ENCODE peak calls at places on chromosomes 16 and 17, in four cellular contexts. Z, O, X and B are unnamed samples.

GRCh38 chr16:5791011-5791410 is 693.4 kb upstream of the EEF2KMT start:
- DNase-seq in Z (peak; percentile 55), O (no peak), X (no peak), B (no peak)

GRCh38 chr16:50473375-50473945 is 74.7 kb upstream of the NKD1 start:
- DNase-seq in Z (peak; percentile 6), O (no peak), X (no peak), B (no peak)

GRCh38 chr17:77164483-77165030 is 23.8 kb downstream of the SEC14L1 start:
- DNase-seq in Z (peak; percentile 47), O (peak; percentile 78), X (no peak), B (no peak)

GRCh38 chr16:83002351-83003334 is 375.9 kb downstream of the CDH13 start:
- DNase-seq in X (no peak), O (peak; percentile 37), Z (peak; percentile 56), B (no peak)

GRCh38 chr17:78131172-78132085 is 858 bp downstream of the TMC8 start:
- DNase-seq in O (no peak), X (peak; percentile 51), Z (no peak), B (peak; percentile 60)

GRCh38 chr17:6448473-6448872 is 4.2 kb downstream of the PIMREG start:
- DNase-seq in X (no peak), Z (no peak), O (no peak), B (no peak)

GRCh38 chr17:27239046-27239445 is 54.9 kb upstream of the WSB1 start:
- DNase-seq in O (no peak), X (no peak), Z (no peak), B (peak; percentile 64)

GRCh38 chr17:75289832-75290337 is 652 bp upstream of the SLC25A19 start:
- DNase-seq in Z (no peak), O (peak; percentile 69), X (peak; percentile 57), B (no peak)

GRCh38 chr16:1532771-1533170 is 695 bp upstream of the TMEM204 start:
- DNase-seq in O (no peak), X (no peak), Z (no peak), B (no peak)

GRCh38 chr17:77445908-77446535 is 305.3 kb downstream of the SEC14L1 start:
- DNase-seq in Z (peak; percentile 44), O (no peak), X (peak; percentile 79), B (no peak)

GRCh38 chr17:58513391-58513912 is 986 bp downstream of the MTMR4 start:
- DNase-seq in Z (no peak), X (no peak), O (no peak), B (peak; percentile 62)

GRCh38 chr17:80847506-80848230 is 144.0 kb upstream of the CHMP6 start:
- DNase-seq in O (no peak), X (peak; percentile 74), Z (no peak), B (no peak)

GRCh38 chr17:38898291-38898679 is 27.1 kb upstream of the LASP1NB start:
- DNase-seq in O (no peak), Z (no peak), X (no peak), B (no peak)

GRCh38 chr17:7852919-7853692 is 1.8 kb upstream of the TMEM88 start:
- DNase-seq in X (no peak), O (no peak), Z (no peak), B (no peak)

GRCh38 chr16:84247341-84247740 is 7.5 kb upstream of the KCNG4 start:
- DNase-seq in Z (no peak), O (no peak), X (no peak), B (no peak)

GRCh38 chr16:62068747-62069146 is 32.5 kb upstream of the CDH8 start:
- DNase-seq in Z (no peak), X (no peak), O (no peak), B (no peak)

GRCh38 chr16:72224260-72224768 is 52.4 kb upstream of the PMFBP1 start:
- DNase-seq in X (no peak), Z (no peak), O (no peak), B (no peak)

GRCh38 chr16:64182985-64183384 is 938.9 kb downstream of the CDH11 start:
- DNase-seq in O (peak; percentile 14), Z (no peak), X (no peak), B (no peak)

GRCh38 chr17:27241346-27241946 is 52.5 kb upstream of the WSB1 start:
- DNase-seq in O (no peak), Z (peak; percentile 45), X (no peak), B (peak; percentile 39)

GRCh38 chr17:15263206-15263579 is 1.9 kb downstream of the PMP22 start:
- DNase-seq in X (peak; percentile 82), Z (peak; percentile 86), O (peak; percentile 88), B (no peak)

GRCh38 chr16:1455190-1456171 is 11.1 kb upstream of the CCDC154 start:
- DNase-seq in O (no peak), Z (no peak), X (no peak), B (no peak)

GRCh38 chr17:8488931-8489330 is 53.2 kb downstream of the NDEL1 start:
- DNase-seq in O (peak; percentile 80), Z (peak; percentile 98), X (no peak), B (no peak)

GRCh38 chr17:246226-246625 is 64.8 kb upstream of the DOC2B start:
- DNase-seq in O (no peak), Z (no peak), X (no peak), B (no peak)

GRCh38 chr16:26195225-26195624 is 503.5 kb downstream of the HS3ST4 start:
- DNase-seq in Z (no peak), O (no peak), X (no peak), B (no peak)

DNA sequence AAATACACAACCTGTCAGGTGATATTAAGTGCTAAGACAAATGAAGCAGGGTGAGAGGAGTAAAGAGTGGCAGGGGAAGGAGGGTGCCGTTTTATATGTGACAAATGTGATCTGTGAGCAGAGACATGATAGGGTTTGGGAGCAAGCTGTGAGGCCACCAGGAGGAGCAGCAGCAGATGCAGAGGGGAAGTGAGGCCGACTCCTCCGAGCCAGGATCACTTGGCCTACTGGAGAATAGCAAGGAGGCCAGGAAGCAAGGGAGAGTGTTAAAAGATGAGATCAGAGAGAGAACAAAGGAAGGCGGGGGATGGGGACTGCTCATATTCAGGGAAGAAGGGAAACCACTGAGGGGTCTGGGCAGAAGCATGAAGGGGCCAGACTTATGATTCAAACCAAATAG is 129.4 kb downstream of the TANGO6 start:
- DNase-seq in O (no peak), X (peak; percentile 53), Z (peak; percentile 70), B (no peak)
- TF ChIP-seq CTCF in O (no peak), X (no peak), Z (peak; percentile 24), B (no peak)

DNA sequence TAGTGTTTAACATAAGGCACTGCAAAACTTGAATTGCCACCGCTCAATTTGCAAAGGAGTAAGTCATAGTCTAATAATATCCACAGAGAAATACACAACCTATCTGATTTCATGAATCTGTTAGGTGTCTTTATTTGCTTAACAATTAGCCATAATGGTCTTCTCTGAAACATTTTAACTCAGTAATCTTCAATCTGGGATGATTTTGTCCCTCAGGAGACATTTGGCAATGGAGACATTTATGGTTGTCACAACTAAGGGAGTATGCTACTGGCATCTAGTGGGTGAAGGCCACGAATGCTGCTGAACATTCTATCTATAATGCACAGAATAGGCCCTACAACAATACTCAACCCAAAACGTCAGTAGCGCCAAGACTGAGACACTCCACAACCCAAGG is 4.3 kb downstream of the UBE2G1 start:
- DNase-seq in O (no peak), Z (no peak), X (no peak), B (no peak)
- TF ChIP-seq CTCF in O (no peak), Z (no peak), X (no peak), B (no peak)

GRCh38 chr16:24188751-24189318 is 67.3 kb upstream of the CACNG3 start:
- DNase-seq in O (no peak), X (no peak), Z (peak; percentile 0), B (no peak)

GRCh38 chr16:24189941-24190340 is 66.2 kb upstream of the CACNG3 start:
- DNase-seq in O (no peak), Z (no peak), X (no peak), B (no peak)

GRCh38 chr16:24191876-24192402 is 64.2 kb upstream of the CACNG3 start:
- DNase-seq in O (no peak), Z (no peak), X (no peak), B (no peak)

GRCh38 chr16:24188143-24188542 is 68.0 kb upstream of the CACNG3 start:
- DNase-seq in Z (no peak), X (no peak), O (no peak), B (no peak)
- TF ChIP-seq CTCF in Z (no peak), X (no peak), O (no peak), B (no peak)

DNA sequence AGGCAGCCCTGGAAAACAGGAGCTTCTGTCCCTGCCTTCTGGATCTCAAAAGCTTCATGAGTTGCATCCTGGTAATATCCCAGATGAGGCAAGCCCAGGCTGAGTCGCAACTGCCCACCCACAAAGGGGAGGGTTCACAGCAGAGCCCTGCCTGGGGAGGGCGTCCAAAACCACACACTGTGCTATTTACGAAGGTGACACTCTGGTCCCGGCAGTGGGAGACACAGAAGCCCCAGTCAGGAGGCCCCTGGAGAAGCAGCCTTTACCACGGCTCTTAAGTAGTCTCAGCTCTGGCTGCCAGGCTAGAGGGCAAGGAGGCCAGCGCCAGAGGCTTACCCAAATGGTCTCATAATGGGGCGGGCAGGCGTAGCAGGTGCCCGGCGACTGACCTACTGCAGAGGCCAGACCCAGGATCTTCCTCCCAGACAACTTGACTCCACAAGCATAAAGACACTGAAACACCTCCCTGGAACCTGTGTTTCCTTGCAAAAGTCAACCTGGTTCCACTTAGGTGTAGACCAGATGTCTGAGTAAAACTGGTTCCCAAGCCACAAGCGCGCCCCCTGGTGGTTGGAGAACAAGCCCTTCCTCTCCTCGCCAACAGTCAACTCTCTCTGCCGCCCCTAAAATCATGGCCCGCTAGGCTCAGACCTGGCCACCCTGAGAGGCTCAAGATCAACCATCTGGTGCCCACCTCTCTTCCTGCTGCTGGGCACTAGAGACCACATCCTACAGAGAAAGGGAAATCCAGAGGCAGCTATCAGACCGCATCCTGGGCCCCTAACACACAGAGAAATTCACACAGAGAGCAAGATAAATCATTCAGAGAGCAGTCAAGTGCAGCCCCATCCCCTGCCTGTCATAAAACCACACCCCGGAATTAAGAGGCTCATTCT is 5.2 kb downstream of the AXIN2 start:
- DNase-seq in O (peak; percentile 72), Z (no peak), X (peak; percentile 93), B (peak; percentile 76)
- TF ChIP-seq CTCF in O (peak; percentile 71), Z (peak; percentile 63), X (peak; percentile 24), B (peak; percentile 66)

DNA sequence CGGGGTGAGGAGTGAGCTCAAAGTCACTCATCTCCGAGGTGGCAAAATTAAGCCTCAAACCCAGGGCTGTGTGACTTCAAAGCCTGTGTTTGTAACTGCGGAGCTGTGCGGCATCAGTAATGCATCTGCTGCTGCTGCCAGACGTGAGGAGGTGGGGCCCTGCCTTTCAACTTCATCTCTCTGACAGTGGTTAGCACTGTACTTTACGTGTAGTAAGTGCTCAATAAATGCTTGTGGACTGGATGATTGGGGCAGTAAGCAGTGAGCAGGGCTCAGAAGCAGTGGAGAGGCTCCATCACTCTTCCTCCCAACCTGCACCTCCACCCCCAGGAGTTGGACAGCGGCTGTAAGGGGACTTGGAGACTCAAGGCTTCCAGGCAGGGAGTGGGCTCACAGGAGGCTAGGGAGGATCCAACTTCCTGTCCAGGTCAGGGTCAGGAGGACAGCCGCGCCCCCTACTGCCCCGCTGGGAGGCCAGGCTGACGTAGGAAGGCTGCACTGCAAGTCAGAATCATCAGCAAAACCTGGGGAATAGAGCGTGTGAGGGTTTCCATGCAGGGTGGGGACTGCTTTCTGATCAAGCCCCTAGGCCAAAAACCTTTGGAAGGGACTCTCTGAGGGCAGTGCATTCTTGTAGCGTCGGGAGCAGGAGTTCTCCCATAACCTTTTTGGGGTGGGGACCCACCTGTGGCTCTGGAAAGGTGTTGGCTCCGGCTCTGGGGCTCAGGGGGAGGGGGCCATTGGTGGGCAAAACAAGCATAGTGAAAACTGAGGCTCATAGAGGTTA is 21.8 kb downstream of the RAI1 start:
- DNase-seq in O (no peak), X (no peak), Z (no peak), B (no peak)
- TF ChIP-seq CTCF in O (no peak), X (no peak), Z (no peak), B (no peak)